ENCODE peak calls at places on chromosomes 12 and 14, in five cellular contexts. One of them, this sample, is unnamed.
A peak's percentile ranks its signal among the peaks of the same experiment; 100 is the strongest.

GRCh38 chr14:82667501-82667900 is 1133.8 kb upstream of the SEL1L start:
- DNase-seq in lower lobe of right lung: no peak
- DNase-seq in thyroid gland: peak; percentile 11
- DNase-seq in cardiac fibroblast: no peak
- DNase-seq in coronary artery: no peak
- DNase-seq in this sample: no peak

GRCh38 chr14:92673601-92674000 is 74.8 kb downstream of the LGMN start:
- DNase-seq in lower lobe of right lung: peak; percentile 32
- DNase-seq in coronary artery: no peak
- DNase-seq in cardiac fibroblast: no peak
- DNase-seq in thyroid gland: no peak
- DNase-seq in this sample: no peak

GRCh38 chr12:59651230-59651920 is 55.5 kb downstream of the SLC16A7 start:
- DNase-seq in thyroid gland: no peak
- DNase-seq in coronary artery: no peak
- DNase-seq in lower lobe of right lung: no peak
- DNase-seq in cardiac fibroblast: peak; percentile 61
- DNase-seq in this sample: no peak

GRCh38 chr12:109727039-109727723 is 13.6 kb downstream of the FAM222A start:
- DNase-seq in lower lobe of right lung: peak; percentile 41
- DNase-seq in thyroid gland: no peak
- DNase-seq in cardiac fibroblast: no peak
- DNase-seq in coronary artery: no peak
- DNase-seq in this sample: no peak

GRCh38 chr14:79924583-79924982 is 286.7 kb downstream of the DIO2 start:
- DNase-seq in lower lobe of right lung: no peak
- DNase-seq in thyroid gland: no peak
- DNase-seq in coronary artery: no peak
- DNase-seq in cardiac fibroblast: no peak
- DNase-seq in this sample: no peak

GRCh38 chr12:116441292-116441691 is 117.9 kb upstream of the MAP1LC3B2 start:
- DNase-seq in thyroid gland: peak; percentile 39
- DNase-seq in coronary artery: no peak
- DNase-seq in cardiac fibroblast: no peak
- DNase-seq in lower lobe of right lung: peak; percentile 63
- DNase-seq in this sample: no peak

GRCh38 chr12:49953146-49953545 is 2.6 kb downstream of the AQP2 start:
- DNase-seq in coronary artery: no peak
- DNase-seq in lower lobe of right lung: peak; percentile 46
- DNase-seq in thyroid gland: no peak
- DNase-seq in cardiac fibroblast: no peak
- DNase-seq in this sample: no peak

GRCh38 chr14:96851694-96852381 is 54.7 kb downstream of the VRK1 start:
- DNase-seq in thyroid gland: no peak
- DNase-seq in coronary artery: no peak
- DNase-seq in lower lobe of right lung: no peak
- DNase-seq in cardiac fibroblast: peak; percentile 6
- DNase-seq in this sample: no peak

DNA sequence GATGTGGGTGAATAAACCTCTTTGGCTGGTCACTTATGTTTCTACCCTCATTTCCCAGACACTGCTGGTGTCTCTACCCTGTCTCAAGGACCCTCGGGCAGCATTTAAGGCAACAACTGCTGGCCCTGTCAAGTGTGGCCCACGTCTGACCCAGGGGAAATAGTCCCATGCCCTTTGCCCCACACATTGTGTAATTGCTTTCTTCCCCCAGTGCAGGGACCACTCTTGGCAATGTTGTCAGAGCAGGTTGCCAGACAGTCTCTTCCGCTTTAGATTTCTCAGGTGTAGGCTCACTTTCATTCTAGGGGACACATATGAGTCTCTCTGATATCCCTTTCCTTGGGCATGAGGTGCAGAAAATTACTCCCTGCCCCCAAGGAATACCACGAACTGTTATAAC is 216.7 kb downstream of the TMEM117 start:
- DNase-seq in thyroid gland: no peak
- DNase-seq in lower lobe of right lung: no peak
- DNase-seq in cardiac fibroblast: no peak
- DNase-seq in coronary artery: no peak
- DNase-seq in this sample: no peak
- TF ChIP-seq CTCF in thyroid gland: no peak
- TF ChIP-seq CTCF in lower lobe of right lung: no peak
- TF ChIP-seq CTCF in cardiac fibroblast: no peak
- TF ChIP-seq CTCF in coronary artery: no peak
- TF ChIP-seq CTCF in this sample: no peak

GRCh38 chr12:26629864-26630263 is 203.1 kb downstream of the ITPR2 start:
- DNase-seq in lower lobe of right lung: no peak
- DNase-seq in cardiac fibroblast: peak; percentile 62
- DNase-seq in coronary artery: no peak
- DNase-seq in thyroid gland: no peak
- DNase-seq in this sample: no peak
- H3K4me3 ChIP-seq in lower lobe of right lung: no peak overlapping the region
- H3K4me3 ChIP-seq in cardiac fibroblast: no peak overlapping the region
- H3K4me3 ChIP-seq in coronary artery: no peak overlapping the region
- H3K4me3 ChIP-seq in thyroid gland: no peak overlapping the region
- H3K4me3 ChIP-seq in this sample: peak overlapping the region; percentile 19

GRCh38 chr12:51821423-51822260 is 26.9 kb downstream of the FIGNL2 start:
- DNase-seq in lower lobe of right lung: no peak
- DNase-seq in thyroid gland: peak; percentile 8
- DNase-seq in cardiac fibroblast: no peak
- DNase-seq in coronary artery: no peak
- DNase-seq in this sample: no peak

GRCh38 chr12:51819851-51820720 is 28.4 kb downstream of the FIGNL2 start:
- DNase-seq in coronary artery: no peak
- DNase-seq in cardiac fibroblast: peak; percentile 22
- DNase-seq in lower lobe of right lung: peak; percentile 36
- DNase-seq in thyroid gland: peak; percentile 64
- DNase-seq in this sample: no peak

GRCh38 chr12:51822956-51823355 is 25.6 kb downstream of the FIGNL2 start:
- DNase-seq in lower lobe of right lung: no peak
- DNase-seq in thyroid gland: no peak
- DNase-seq in cardiac fibroblast: no peak
- DNase-seq in coronary artery: no peak
- DNase-seq in this sample: no peak

GRCh38 chr12:51822261-51822616 is 26.3 kb downstream of the FIGNL2 start:
- DNase-seq in thyroid gland: no peak
- DNase-seq in coronary artery: no peak
- DNase-seq in cardiac fibroblast: no peak
- DNase-seq in lower lobe of right lung: no peak
- DNase-seq in this sample: no peak

GRCh38 chr12:51820721-51821422 is 27.6 kb downstream of the FIGNL2 start:
- DNase-seq in cardiac fibroblast: peak; percentile 37
- DNase-seq in lower lobe of right lung: peak; percentile 78
- DNase-seq in thyroid gland: peak; percentile 56
- DNase-seq in coronary artery: no peak
- DNase-seq in this sample: no peak
- TF ChIP-seq CTCF in cardiac fibroblast: no peak
- TF ChIP-seq CTCF in lower lobe of right lung: peak; percentile 28
- TF ChIP-seq CTCF in thyroid gland: no peak
- TF ChIP-seq CTCF in coronary artery: no peak
- TF ChIP-seq CTCF in this sample: peak; percentile 13

GRCh38 chr12:117845271-117845904 is 123.4 kb downstream of the KSR2 start:
- DNase-seq in coronary artery: no peak
- DNase-seq in lower lobe of right lung: no peak
- DNase-seq in thyroid gland: no peak
- DNase-seq in cardiac fibroblast: no peak
- DNase-seq in this sample: no peak
- H3K4me3 ChIP-seq in coronary artery: no peak overlapping the region
- H3K4me3 ChIP-seq in lower lobe of right lung: no peak overlapping the region
- H3K4me3 ChIP-seq in thyroid gland: no peak overlapping the region
- H3K4me3 ChIP-seq in cardiac fibroblast: no peak overlapping the region
- H3K4me3 ChIP-seq in this sample: no peak overlapping the region

GRCh38 chr14:53663709-53664108 is 292.9 kb downstream of the BMP4 start:
- DNase-seq in lower lobe of right lung: no peak
- DNase-seq in thyroid gland: no peak
- DNase-seq in cardiac fibroblast: peak; percentile 35
- DNase-seq in coronary artery: no peak
- DNase-seq in this sample: no peak
- TF ChIP-seq CTCF in lower lobe of right lung: no peak
- TF ChIP-seq CTCF in thyroid gland: no peak
- TF ChIP-seq CTCF in cardiac fibroblast: peak; percentile 52
- TF ChIP-seq CTCF in coronary artery: no peak
- TF ChIP-seq CTCF in this sample: no peak

GRCh38 chr14:61963926-61964325 is 201.7 kb downstream of the SNAPC1 start:
- DNase-seq in thyroid gland: no peak
- DNase-seq in lower lobe of right lung: no peak
- DNase-seq in coronary artery: no peak
- DNase-seq in cardiac fibroblast: peak; percentile 21
- DNase-seq in this sample: no peak
- H3K4me3 ChIP-seq in thyroid gland: no peak overlapping the region
- H3K4me3 ChIP-seq in lower lobe of right lung: no peak overlapping the region
- H3K4me3 ChIP-seq in coronary artery: no peak overlapping the region
- H3K4me3 ChIP-seq in cardiac fibroblast: no peak overlapping the region
- H3K4me3 ChIP-seq in this sample: no peak overlapping the region

GRCh38 chr14:88750413-88750812 is 42.3 kb downstream of the EML5 start:
- DNase-seq in coronary artery: no peak
- DNase-seq in cardiac fibroblast: no peak
- DNase-seq in lower lobe of right lung: no peak
- DNase-seq in thyroid gland: no peak
- DNase-seq in this sample: no peak
- TF ChIP-seq CTCF in coronary artery: no peak
- TF ChIP-seq CTCF in cardiac fibroblast: no peak
- TF ChIP-seq CTCF in lower lobe of right lung: no peak
- TF ChIP-seq CTCF in thyroid gland: no peak
- TF ChIP-seq CTCF in this sample: no peak